ENCODE peak calls at places on chromosomes 7 and 10, in four cellular contexts. T, V, X and Z are unnamed samples.

GRCh38 chr10:130652964-130653578 is 516.9 kb downstream of the GLRX3 start:
- DNase-seq in T (no peak), V (no peak), X (no peak), Z (no peak)

GRCh38 chr10:60312818-60313588 is 76.7 kb downstream of the ANK3 start:
- DNase-seq in T (no peak), V (no peak), X (no peak), Z (no peak)

GRCh38 chr10:69766161-69766910 is 35.4 kb upstream of the COL13A1 start:
- DNase-seq in X (no peak), T (no peak), V (no peak), Z (no peak)

GRCh38 chr10:79178614-79179403 is 110.0 kb downstream of the ZMIZ1 start:
- DNase-seq in X (no peak), T (no peak), V (no peak), Z (no peak)

GRCh38 chr10:93993782-93994668 is at the start of gene PLCE1:
- DNase-seq in T (no peak), V (no peak), X (no peak), Z (peak; percentile 73)

GRCh38 chr10:130127612-130128607 is 8.3 kb upstream of the GLRX3 start:
- DNase-seq in X (peak; percentile 54), T (no peak), V (peak; percentile 69), Z (peak; percentile 83)

GRCh38 chr10:70672165-70672992 is at the start of gene ADAMTS14:
- DNase-seq in X (peak; percentile 18), T (no peak), V (no peak), Z (peak; percentile 57)

GRCh38 chr7:16422100-16422430 is 727 bp upstream of the CRPPA start:
- DNase-seq in X (no peak), T (no peak), V (no peak), Z (no peak)

GRCh38 chr7:102215706-102216105 is 71.0 kb upstream of the SH2B2 start:
- DNase-seq in T (no peak), V (no peak), X (no peak), Z (no peak)

GRCh38 chr10:990808-991207 is 2.6 kb downstream of the GTPBP4 start:
- DNase-seq in T (no peak), X (no peak), V (no peak), Z (no peak)

GRCh38 chr7:3760696-3761095 is 459.6 kb downstream of the SDK1 start:
- DNase-seq in X (no peak), T (no peak), V (no peak), Z (no peak)

GRCh38 chr10:47040041-47040491 is 128.8 kb downstream of the PTPN20 start:
- DNase-seq in X (no peak), T (no peak), V (no peak), Z (no peak)

GRCh38 chr7:47375121-47375551 is 206.8 kb downstream of the TNS3 start:
- DNase-seq in V (no peak), T (no peak), X (no peak), Z (no peak)